ENCODE peak calls at places on chromosomes 11 and 22, in eight cellular contexts. F, O, D, U, C, R, P and J are unnamed samples.

GRCh38 chr11:10208045-10208674 is 85.9 kb downstream of the SBF2 start:
- DNase-seq in D (no peak), F (no peak), C (peak), P (peak), R (peak), O (no peak), U (no peak), J (no peak)

GRCh38 chr22:39234157-39234793 is 10.5 kb downstream of the PDGFB start:
- DNase-seq in D (no peak), F (peak), R (peak), C (no peak), O (peak), P (no peak), U (no peak), J (no peak)

GRCh38 chr22:49608228-49608627 is 219.4 kb downstream of the BRD1 start:
- DNase-seq in D (no peak), P (no peak), O (no peak), U (no peak), F (no peak), C (no peak), R (no peak), J (no peak)

GRCh38 chr11:102798012-102798746 is at the start of gene MMP1:
- DNase-seq in D (no peak), R (no peak), C (no peak), P (no peak), O (no peak), U (no peak), F (no peak), J (no peak)

GRCh38 chr11:46898396-46899095 is 19.8 kb downstream of the LRP4 start:
- DNase-seq in C (no peak), F (no peak), U (no peak), R (no peak), D (no peak), P (no peak), O (no peak), J (no peak)

GRCh38 chr11:120185678-120186407 is 25.0 kb upstream of the OAF start:
- DNase-seq in C (no peak), R (no peak), D (no peak), U (peak), O (peak), F (peak), P (no peak), J (no peak)

GRCh38 chr11:58133329-58134076 is 8.2 kb upstream of the OR9I1 start:
- DNase-seq in P (no peak), D (no peak), O (no peak), U (no peak), C (no peak), F (no peak), R (peak), J (peak)

GRCh38 chr22:28398355-28398754 is 281.3 kb downstream of the TTC28 start:
- DNase-seq in C (no peak), U (no peak), O (no peak), P (no peak), R (no peak), D (no peak), F (no peak), J (no peak)

DNA sequence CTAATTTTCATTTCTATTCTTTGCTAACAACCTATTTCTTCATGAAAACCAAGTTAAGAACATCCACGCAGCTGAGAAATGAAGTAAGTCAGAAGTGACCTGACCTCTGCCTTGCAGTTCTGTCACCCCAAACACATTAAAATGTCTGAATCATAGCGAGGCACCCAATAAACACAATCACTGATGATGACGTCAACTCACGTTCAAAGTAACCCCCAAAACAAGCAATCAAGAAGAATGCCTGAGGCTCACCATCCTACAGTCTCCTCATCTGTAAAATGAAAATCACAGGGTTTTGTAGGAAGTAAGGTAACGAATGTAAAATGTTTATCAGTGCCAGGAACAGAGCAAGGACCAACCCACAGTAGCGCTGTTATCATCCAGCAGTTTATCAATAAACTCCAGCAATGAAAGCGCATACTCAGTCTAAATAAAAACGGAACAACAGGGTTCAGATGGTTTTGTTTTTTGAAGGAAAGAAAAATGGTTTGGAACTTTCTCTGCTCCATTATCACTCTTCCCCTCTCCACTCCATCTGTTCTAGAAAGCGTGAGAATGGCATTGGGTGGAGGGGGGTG is 110.6 kb downstream of the MICAL3 start:
- DNase-seq in U (no peak), P (no peak), R (no peak), C (no peak), F (no peak), O (no peak), D (no peak), J (no peak)
- H3K27ac ChIP-seq in U (no peak), P (no peak), R (no peak), C (peak), F (peak), O (peak), D (no peak), J (no peak)

GRCh38 chr11:74030668-74031309 is 21.9 kb upstream of the UCP3 start:
- DNase-seq in U (no peak), P (no peak), F (no peak), O (no peak), C (no peak), R (no peak), D (no peak), J (no peak)
- H3K27ac ChIP-seq in U (no peak), P (no peak), F (no peak), O (no peak), C (no peak), R (no peak), D (no peak), J (no peak)

GRCh38 chr22:36286096-36286957 is 33.4 kb downstream of the APOL1 start:
- DNase-seq in C (peak), P (peak), D (peak), U (peak), R (peak), F (peak), O (peak), J (no peak)

GRCh38 chr22:36284171-36284571 is 31.2 kb downstream of the APOL1 start:
- DNase-seq in C (no peak), F (no peak), R (no peak), O (no peak), P (no peak), U (no peak), D (no peak), J (no peak)

GRCh38 chr22:36287881-36288515 is 35.1 kb downstream of the APOL1 start:
- DNase-seq in F (no peak), D (no peak), U (no peak), O (peak), C (no peak), P (no peak), R (no peak), J (peak)

GRCh38 chr22:36285017-36285416 is 32.1 kb downstream of the APOL1 start:
- DNase-seq in F (peak), C (no peak), U (no peak), P (no peak), R (no peak), O (peak), D (no peak), J (no peak)

GRCh38 chr22:36285545-36285944 is 32.6 kb downstream of the APOL1 start:
- DNase-seq in O (no peak), C (no peak), P (no peak), U (no peak), F (no peak), D (no peak), R (no peak), J (no peak)
- H3K27ac ChIP-seq in O (peak), C (no peak), P (no peak), U (no peak), F (peak), D (no peak), R (no peak), J (no peak)

DNA sequence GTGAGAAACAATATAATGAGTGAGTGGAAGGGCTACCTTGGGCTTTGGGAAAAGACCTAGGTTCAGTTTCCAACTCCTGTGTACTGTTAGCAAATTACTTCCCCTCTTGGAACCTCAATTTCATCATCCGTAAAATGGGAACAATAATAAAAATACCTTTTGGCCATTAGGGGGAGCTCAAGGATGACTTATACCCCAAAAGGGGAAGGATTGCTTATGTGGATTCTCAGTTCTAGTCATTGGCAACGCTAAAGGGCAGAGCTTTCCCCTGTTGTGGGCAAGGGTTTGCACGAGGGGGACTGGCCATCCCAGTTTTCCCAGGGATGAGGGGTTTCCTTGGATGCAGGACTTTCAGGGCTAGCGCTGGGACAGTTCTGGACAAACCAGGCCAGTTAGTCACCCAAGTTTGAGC is 3.1 kb upstream of the COMMD9 start:
- DNase-seq in F (no peak), U (no peak), P (peak), O (no peak), D (no peak), C (no peak), R (peak), J (no peak)
- H3K27ac ChIP-seq in F (no peak), U (no peak), P (no peak), O (no peak), D (no peak), C (no peak), R (no peak), J (no peak)

GRCh38 chr11:109939176-109939810 is 153.9 kb upstream of the ZC3H12C start:
- DNase-seq in F (peak), P (no peak), D (no peak), R (peak), C (peak), O (no peak), U (no peak), J (peak)

GRCh38 chr11:109933126-109933525 is 160.1 kb upstream of the ZC3H12C start:
- DNase-seq in D (no peak), C (no peak), F (no peak), O (no peak), U (no peak), R (no peak), P (no peak), J (no peak)

GRCh38 chr11:109940816-109941215 is 152.4 kb upstream of the ZC3H12C start:
- DNase-seq in F (no peak), R (peak), C (no peak), U (no peak), O (no peak), D (no peak), P (no peak), J (peak)

GRCh38 chr11:109934151-109934550 is 159.0 kb upstream of the ZC3H12C start:
- DNase-seq in C (no peak), D (no peak), U (no peak), R (no peak), F (no peak), O (no peak), P (no peak), J (no peak)

GRCh38 chr11:109937968-109938367 is 155.2 kb upstream of the ZC3H12C start:
- DNase-seq in U (no peak), F (no peak), P (no peak), R (no peak), O (no peak), D (no peak), C (no peak), J (no peak)
- H3K27ac ChIP-seq in U (no peak), F (no peak), P (no peak), R (no peak), O (no peak), D (no peak), C (no peak), J (no peak)

DNA sequence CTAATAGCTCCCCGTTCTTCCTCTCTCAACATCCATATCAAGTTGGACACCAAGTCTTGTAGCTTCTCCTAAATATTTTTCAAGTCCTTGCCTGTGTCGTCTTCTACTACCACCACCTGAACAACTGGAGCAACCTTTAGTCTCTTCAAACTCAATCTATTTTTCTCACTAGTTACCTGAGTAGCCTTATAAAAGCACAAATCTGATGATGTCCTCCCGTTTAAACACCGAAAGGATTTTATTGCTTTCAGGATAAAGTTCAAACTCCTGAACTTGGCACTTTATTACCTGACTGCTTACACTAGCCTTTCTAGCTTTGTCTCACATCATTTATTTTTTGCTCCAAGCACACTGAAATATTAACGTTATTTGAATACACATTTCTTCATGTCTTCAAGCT is 1.3 kb upstream of the PAK1 start:
- DNase-seq in R (no peak), C (no peak), F (no peak), D (no peak), P (no peak), O (no peak), U (no peak), J (no peak)
- H3K27ac ChIP-seq in R (no peak), C (no peak), F (no peak), D (no peak), P (no peak), O (no peak), U (no peak), J (peak)